ENCODE peak calls at places on chromosomes 3 and 15, in five cellular contexts. W, T, S, C and U are unnamed samples.

GRCh38 chr15:52427804-52428203 is 100.9 kb downstream of the MYO5A start:
- DNase-seq in W (no peak), T (no peak), S (no peak), C (no peak), U (peak)

GRCh38 chr3:175304437-175304836 is 445.3 kb downstream of the NAALADL2 start:
- DNase-seq in W (no peak), T (no peak), S (no peak), C (no peak), U (no peak)

GRCh38 chr15:90338483-90338980 is 13.6 kb upstream of the ZNF774 start:
- DNase-seq in W (no peak), T (no peak), S (no peak), C (no peak), U (no peak)

GRCh38 chr15:48040166-48040817 is 80.5 kb upstream of the SLC24A5 start:
- DNase-seq in W (no peak), T (no peak), S (no peak), C (no peak), U (peak)

GRCh38 chr3:103629391-103629790 is 1194.6 kb downstream of the ZPLD1 start:
- DNase-seq in W (no peak), T (no peak), S (no peak), C (no peak), U (no peak)

GRCh38 chr15:32682569-32682968 is 35.2 kb upstream of the GREM1 start:
- DNase-seq in W (no peak), T (no peak), S (no peak), C (no peak), U (no peak)

GRCh38 chr3:32421991-32422859 is 30.6 kb downstream of the CMTM7 start:
- DNase-seq in W (no peak), T (peak), S (peak), C (no peak), U (no peak)

GRCh38 chr3:189862385-189863023 is 231.3 kb downstream of the TP63 start:
- DNase-seq in W (no peak), T (no peak), S (no peak), C (no peak), U (no peak)

GRCh38 chr3:155714295-155714718 is 30.6 kb downstream of the PLCH1 start:
- DNase-seq in W (no peak), T (no peak), S (no peak), C (no peak), U (peak)

GRCh38 chr3:185717121-185717520 is 107.7 kb downstream of the IGF2BP2 start:
- DNase-seq in W (no peak), T (no peak), S (no peak), C (no peak), U (no peak)

GRCh38 chr3:169891886-169892285 is 19.5 kb upstream of the SAMD7 start:
- DNase-seq in W (no peak), T (no peak), S (no peak), C (no peak), U (no peak)

GRCh38 chr3:185175370-185175987 is 22.6 kb upstream of the C3orf70 start:
- DNase-seq in W (peak), T (no peak), S (peak), C (no peak), U (peak)

GRCh38 chr15:47409601-47410000 is 307.7 kb upstream of the SEMA6D start:
- DNase-seq in W (no peak), T (no peak), S (no peak), C (no peak), U (no peak)

GRCh38 chr3:192862408-192863385 is 55.0 kb downstream of the MB21D2 start:
- DNase-seq in W (no peak), T (no peak), S (no peak), C (no peak), U (no peak)

GRCh38 chr3:17552351-17552750 is 190.1 kb downstream of the TBC1D5 start:
- DNase-seq in W (no peak), T (no peak), S (no peak), C (no peak), U (no peak)

GRCh38 chr3:158731938-158732855 is at the start of gene RARRES1:
- DNase-seq in W (peak), T (peak), S (peak), C (no peak), U (peak)

GRCh38 chr3:54773251-54773650 is 154.6 kb downstream of the LRTM1 start:
- DNase-seq in W (no peak), T (no peak), S (no peak), C (no peak), U (no peak)

GRCh38 chr15:77858677-77859490 is 218.6 kb downstream of the TBC1D2B start:
- DNase-seq in W (no peak), T (peak), S (no peak), C (no peak), U (no peak)

GRCh38 chr3:69787436-69788168 is 48.3 kb downstream of the MITF start:
- DNase-seq in W (no peak), T (no peak), S (no peak), C (no peak), U (no peak)

GRCh38 chr3:100525753-100526612 is 33.6 kb downstream of the TMEM45A start:
- DNase-seq in W (no peak), T (no peak), S (no peak), C (no peak), U (no peak)

GRCh38 chr15:74432968-74433591 is 678 bp downstream of the SEMA7A start:
- DNase-seq in W (no peak), T (no peak), S (no peak), C (no peak), U (no peak)

GRCh38 chr3:120440001-120440703 is 10.6 kb downstream of the FSTL1 start:
- DNase-seq in W (no peak), T (peak), S (no peak), C (no peak), U (no peak)

GRCh38 chr3:24201301-24201700 is 256.2 kb downstream of the NR1D2 start:
- DNase-seq in W (no peak), T (no peak), S (no peak), C (no peak), U (no peak)

GRCh38 chr15:88207565-88207964 is 49.0 kb downstream of the NTRK3 start:
- DNase-seq in W (no peak), T (no peak), S (no peak), C (no peak), U (no peak)

GRCh38 chr15:99100245-99101173 is 4.4 kb upstream of the SYNM start:
- DNase-seq in W (peak), T (peak), S (peak), C (no peak), U (peak)

GRCh38 chr3:151541184-151541583 is 80.3 kb upstream of the IGSF10 start:
- DNase-seq in W (no peak), T (no peak), S (no peak), C (no peak), U (no peak)

GRCh38 chr3:5275529-5275928 is 88.0 kb downstream of the EDEM1 start:
- DNase-seq in W (no peak), T (no peak), S (no peak), C (no peak), U (no peak)

GRCh38 chr3:194632211-194632982 is 822 bp downstream of the TMEM44 start:
- DNase-seq in W (no peak), T (no peak), S (no peak), C (no peak), U (no peak)

GRCh38 chr3:71583569-71584215 is at the start of gene FOXP1:
- DNase-seq in W (peak), T (peak), S (peak), C (peak), U (peak)

GRCh38 chr15:62269504-62269903 is 104.4 kb upstream of the C2CD4B start:
- DNase-seq in W (no peak), T (no peak), S (no peak), C (peak), U (no peak)

GRCh38 chr3:49638445-49638844 is 35.7 kb upstream of the APEH start:
- DNase-seq in W (no peak), T (no peak), S (no peak), C (no peak), U (no peak)

GRCh38 chr3:49639551-49639950 is 34.6 kb upstream of the APEH start:
- DNase-seq in W (no peak), T (no peak), S (no peak), C (no peak), U (no peak)

GRCh38 chr3:49636883-49637609 is 37.1 kb upstream of the APEH start:
- DNase-seq in W (no peak), T (no peak), S (no peak), C (no peak), U (no peak)

GRCh38 chr3:49630784-49631183 is 43.4 kb upstream of the APEH start:
- DNase-seq in W (no peak), T (no peak), S (no peak), C (no peak), U (no peak)

GRCh38 chr3:49634736-49635135 is 39.4 kb upstream of the APEH start:
- DNase-seq in W (no peak), T (no peak), S (no peak), C (no peak), U (no peak)
- TF ChIP-seq CTCF in W (peak), T (no peak), S (no peak), C (no peak), U (no peak)

GRCh38 chr15:51229907-51230328 is 108.5 kb downstream of the CYP19A1 start:
- DNase-seq in W (peak), T (no peak), S (no peak), C (peak), U (peak)
- TF ChIP-seq CTCF in W (peak), T (no peak), S (no peak), C (peak), U (peak)

DNA sequence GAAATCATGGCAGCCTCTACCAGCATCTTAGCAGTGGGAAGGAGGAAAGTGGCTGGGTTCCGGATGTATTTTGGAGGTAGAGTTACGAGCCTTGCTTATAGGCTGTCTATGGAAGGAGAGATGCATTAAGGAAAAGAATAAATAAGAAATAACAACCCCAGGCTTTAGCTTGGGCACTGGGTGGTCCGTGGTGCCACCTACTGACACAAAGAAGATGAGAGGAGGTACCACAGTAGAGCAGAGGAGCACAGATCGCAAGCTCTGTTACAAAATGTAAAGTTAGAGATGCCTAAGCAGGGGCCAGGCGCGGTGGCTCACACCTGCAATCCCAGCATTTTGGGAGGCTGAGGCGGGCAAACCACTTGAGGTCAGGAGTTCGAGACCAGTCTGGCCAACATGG is 74.8 kb downstream of the TMEM39A start:
- DNase-seq in W (no peak), T (no peak), S (no peak), C (no peak), U (no peak)
- TF ChIP-seq CTCF in W (no peak), T (no peak), S (no peak), C (peak), U (peak)

GRCh38 chr15:57111002-57111401 is 192.6 kb downstream of the TCF12 start:
- DNase-seq in W (no peak), T (no peak), S (no peak), C (no peak), U (no peak)
- TF ChIP-seq CTCF in W (peak), T (no peak), S (no peak), C (no peak), U (no peak)

DNA sequence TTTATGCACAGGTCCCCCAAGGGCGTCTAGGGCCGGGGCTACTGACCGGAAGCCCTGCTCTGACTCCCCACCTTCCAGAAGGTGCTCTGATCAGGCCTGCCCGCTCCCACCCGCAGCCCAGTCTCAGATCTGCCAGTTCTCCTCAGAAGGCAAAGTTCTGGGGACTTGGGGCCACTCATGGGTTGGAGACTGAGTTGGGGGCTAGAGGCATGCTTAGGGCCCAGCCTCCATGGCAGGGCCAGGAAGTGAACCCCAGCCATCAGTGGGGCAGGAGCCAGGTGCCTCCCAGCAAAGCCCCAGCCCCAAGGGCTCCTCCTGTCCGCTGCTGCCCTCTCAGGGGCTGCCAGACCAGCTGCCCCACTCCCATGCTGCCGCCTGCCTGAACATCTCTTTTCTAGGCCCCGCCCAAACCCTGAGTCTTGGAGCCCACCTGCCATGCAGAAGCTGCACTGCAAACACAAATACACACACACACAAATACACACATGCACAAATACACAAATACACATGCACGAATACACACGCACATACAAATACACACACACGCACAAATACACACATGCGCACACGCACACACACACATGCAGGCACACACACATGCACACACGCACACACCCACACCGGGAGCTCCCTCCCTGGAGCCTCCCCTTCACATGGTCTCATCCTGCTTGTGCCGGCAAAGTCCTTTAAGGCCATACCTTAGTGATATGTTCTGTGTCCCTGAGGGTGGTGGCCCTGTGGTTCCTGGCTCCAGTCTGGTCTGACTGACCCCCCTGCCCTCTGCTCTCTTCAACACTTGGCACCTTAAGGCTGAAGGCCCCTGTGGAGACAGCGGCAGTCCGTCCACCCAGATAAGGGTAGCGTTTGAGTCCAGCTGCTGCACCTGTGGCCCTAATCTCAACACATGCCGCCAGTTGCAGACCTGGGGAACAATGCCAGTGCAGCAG is 59.2 kb upstream of the KLF13 start:
- DNase-seq in W (no peak), T (peak), S (no peak), C (peak), U (no peak)
- TF ChIP-seq CTCF in W (no peak), T (no peak), S (no peak), C (no peak), U (no peak)

GRCh38 chr3:122642935-122643334 is 37.7 kb upstream of the PARP14 start:
- DNase-seq in W (no peak), T (no peak), S (no peak), C (no peak), U (no peak)

GRCh38 chr3:122646146-122646988 is 34.3 kb upstream of the PARP14 start:
- DNase-seq in W (no peak), T (no peak), S (no peak), C (peak), U (no peak)

GRCh38 chr3:122636697-122637096 is 43.9 kb upstream of the PARP14 start:
- DNase-seq in W (no peak), T (no peak), S (no peak), C (no peak), U (no peak)

GRCh38 chr3:122635789-122636188 is 44.9 kb upstream of the PARP14 start:
- DNase-seq in W (no peak), T (no peak), S (no peak), C (no peak), U (no peak)

GRCh38 chr3:122640437-122640999 is 40.1 kb upstream of the PARP14 start:
- DNase-seq in W (no peak), T (no peak), S (no peak), C (no peak), U (no peak)
- TF ChIP-seq CTCF in W (no peak), T (no peak), S (no peak), C (no peak), U (no peak)

DNA sequence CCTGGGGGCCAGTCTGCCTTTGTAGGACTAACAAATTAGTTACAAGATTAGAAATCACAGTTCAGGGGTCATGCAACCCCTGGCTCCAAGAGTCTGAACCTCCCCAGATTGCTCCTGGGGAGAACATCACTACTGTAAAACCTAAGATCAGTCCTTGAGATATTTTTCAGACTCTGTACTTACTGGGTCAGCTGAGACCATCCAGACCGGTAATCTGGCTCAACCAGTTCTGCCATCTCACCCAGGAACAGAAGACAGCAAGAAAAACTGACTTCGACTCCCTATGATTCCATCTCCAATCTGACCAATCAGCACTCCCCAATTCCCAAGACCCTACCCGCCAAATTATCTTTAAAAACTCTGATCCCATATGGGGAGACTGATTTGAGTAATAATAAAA is 47.5 kb downstream of the NMD3 start:
- DNase-seq in W (no peak), T (no peak), S (no peak), C (no peak), U (no peak)
- TF ChIP-seq CTCF in W (no peak), T (no peak), S (no peak), C (no peak), U (no peak)

GRCh38 chr3:3015472-3016089 is 94.6 kb downstream of the IL5RA start:
- DNase-seq in W (peak), T (no peak), S (no peak), C (no peak), U (no peak)

DNA sequence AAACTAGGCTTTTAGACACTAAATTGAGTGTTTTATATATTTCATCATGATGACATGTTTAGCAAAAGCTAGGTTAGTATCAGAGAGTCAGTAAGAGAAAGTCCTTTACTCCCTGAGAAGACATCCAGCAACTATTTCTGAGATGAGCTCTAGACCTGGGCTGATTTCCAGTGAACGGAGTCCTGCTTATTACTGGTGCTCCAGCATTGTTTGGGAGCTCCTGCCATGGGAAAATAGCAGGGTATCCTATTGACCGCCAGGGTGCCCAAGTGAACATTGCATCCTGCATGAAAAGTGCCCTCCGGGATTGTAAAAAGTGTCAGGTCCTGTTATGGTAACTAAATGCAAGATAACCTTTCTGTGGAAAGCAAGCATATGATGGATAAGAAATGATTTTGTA is 96.9 kb downstream of the IL5RA start:
- DNase-seq in W (no peak), T (no peak), S (no peak), C (no peak), U (no peak)
- TF ChIP-seq CTCF in W (no peak), T (no peak), S (no peak), C (no peak), U (no peak)

DNA sequence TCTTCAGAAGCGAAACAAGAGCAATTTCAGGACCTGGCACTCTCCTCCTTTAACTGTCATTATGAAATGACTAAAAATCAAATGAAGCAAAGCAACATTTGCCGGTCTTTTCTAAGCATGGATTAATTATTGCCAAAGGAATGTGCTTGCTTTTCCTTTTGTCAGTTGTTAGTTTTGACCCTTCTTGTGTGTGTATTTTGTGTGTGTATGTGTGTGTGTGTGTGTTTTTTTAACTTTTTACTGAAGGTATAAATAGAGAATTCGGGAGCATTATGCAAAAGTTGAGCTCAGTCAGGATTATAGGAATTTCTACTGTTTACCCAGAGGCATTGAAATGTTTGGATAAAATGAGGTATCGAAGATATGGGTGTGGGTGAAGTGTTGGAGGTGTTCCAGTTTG is 509.1 kb downstream of the TUSC7 start:
- DNase-seq in W (no peak), T (no peak), S (no peak), C (no peak), U (no peak)
- TF ChIP-seq CTCF in W (no peak), T (no peak), S (no peak), C (no peak), U (no peak)

DNA sequence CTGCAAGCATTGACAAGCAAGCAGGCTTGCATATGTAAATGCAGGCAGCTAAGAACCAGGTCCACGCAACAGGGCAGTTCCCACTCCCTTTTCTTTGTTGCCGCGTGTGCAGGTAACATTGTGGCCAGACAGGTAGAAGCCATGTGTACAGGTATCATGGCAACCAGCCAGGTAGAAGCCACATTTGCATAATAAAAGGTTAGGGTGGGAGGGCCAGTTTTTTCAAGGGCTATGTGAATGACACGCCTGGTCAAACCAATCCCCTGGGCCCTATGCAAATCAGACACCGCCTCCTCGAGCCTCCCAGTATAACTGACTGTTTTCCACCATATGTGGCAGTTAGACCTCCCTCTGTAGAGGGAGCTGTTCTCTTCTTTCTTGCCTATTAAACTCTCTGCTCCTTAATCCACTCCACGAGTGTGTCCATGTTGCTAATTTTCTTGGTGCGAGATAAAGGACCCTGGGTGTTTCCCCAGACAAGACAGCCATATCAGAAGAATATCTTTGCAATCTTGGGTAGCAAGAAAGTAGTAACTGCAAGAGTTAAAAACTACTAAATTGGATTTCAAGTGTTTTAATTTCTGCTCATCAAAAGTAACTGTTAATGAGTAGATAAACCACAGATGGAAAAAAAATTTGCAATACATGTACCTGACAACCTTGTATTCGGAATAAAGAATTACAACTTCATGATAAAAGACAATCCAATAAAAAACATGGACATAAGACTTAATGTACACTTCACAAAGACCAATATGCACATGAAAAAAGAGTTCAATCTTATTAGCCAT is 21.8 kb downstream of the PCOLCE2 start:
- DNase-seq in W (no peak), T (no peak), S (no peak), C (no peak), U (peak)
- TF ChIP-seq CTCF in W (no peak), T (no peak), S (no peak), C (peak), U (no peak)